ENCODE peak calls at places on chromosome 11, in seven cellular contexts. G is mesendoderm; S is neuronal stem cell; K is PC-3; J is upper lobe of right lung; M is CD4-positive, CD25-positive, alpha-beta regulatory T cell; T is ovary. C is an unnamed sample.

GRCh38 chr11:41788177-41788576 is 328.7 kb upstream of the LRRC4C start:
- DNase-seq in G (no peak), S (no peak), K (no peak), J (no peak), M (no peak), T (no peak), C (no peak)

GRCh38 chr11:3132271-3132781 is 32.8 kb downstream of the OSBPL5 start:
- DNase-seq in G (no peak), S (no peak), K (no peak), J (peak; percentile 37), M (no peak), T (no peak), C (no peak)

GRCh38 chr11:75400110-75400865 is 970 bp downstream of the RPS3 start:
- DNase-seq in G (no peak), S (no peak), K (peak; percentile 35), J (peak; percentile 6), M (peak; percentile 49), T (no peak), C (no peak)

GRCh38 chr11:79919340-79919739 is 478.5 kb upstream of the TENM4 start:
- DNase-seq in G (no peak), S (no peak), K (no peak), J (no peak), M (no peak), T (no peak), C (no peak)

GRCh38 chr11:76251576-76251975 is 45.3 kb upstream of the WNT11 start:
- DNase-seq in G (no peak), S (no peak), K (no peak), J (no peak), M (no peak), T (no peak), C (no peak)

GRCh38 chr11:30210357-30210756 is 20.5 kb upstream of the FSHB start:
- DNase-seq in G (peak; percentile 40), S (no peak), K (no peak), J (no peak), M (no peak), T (no peak), C (no peak)

GRCh38 chr11:69963533-69964246 is 114.4 kb upstream of the ANO1 start:
- DNase-seq in G (peak; percentile 22), S (no peak), K (peak; percentile 18), J (no peak), M (no peak), T (no peak), C (no peak)

GRCh38 chr11:2153581-2154194 is 7.3 kb downstream of the INS start:
- DNase-seq in G (no peak), S (no peak), K (no peak), J (peak; percentile 75), M (no peak), T (no peak), C (no peak)

GRCh38 chr11:19929147-19929546 is 216.5 kb downstream of the NAV2 start:
- DNase-seq in G (peak; percentile 64), S (no peak), K (no peak), J (no peak), M (no peak), T (no peak), C (no peak)

GRCh38 chr11:12026331-12027211 is 18.1 kb upstream of the DKK3 start:
- DNase-seq in G (no peak), S (no peak), K (no peak), J (no peak), M (no peak), T (no peak), C (no peak)

GRCh38 chr11:126423743-126424142 is 68.3 kb downstream of the ST3GAL4 start:
- DNase-seq in G (no peak), S (no peak), K (no peak), J (no peak), M (no peak), T (peak; percentile 90), C (no peak)

GRCh38 chr11:2748814-2749554 is 49.2 kb upstream of the KCNQ1OT1 start:
- DNase-seq in G (no peak), S (no peak), K (no peak), J (peak; percentile 45), M (no peak), T (no peak), C (no peak)

GRCh38 chr11:1659478-1659877 is 29.9 kb downstream of the KRTAP5-5 start:
- DNase-seq in G (no peak), S (no peak), K (no peak), J (peak; percentile 32), M (no peak), T (no peak), C (no peak)

GRCh38 chr11:19394525-19395016 is 153.8 kb upstream of the E2F8 start:
- DNase-seq in G (peak; percentile 33), S (no peak), K (no peak), J (no peak), M (no peak), T (no peak), C (no peak)

GRCh38 chr11:118928870-118929495 is 3.3 kb upstream of the BCL9L start:
- DNase-seq in G (peak; percentile 93), S (no peak), K (peak; percentile 71), J (peak; percentile 80), M (no peak), T (peak; percentile 81), C (no peak)

GRCh38 chr11:38252620-38253019 is 1654.6 kb upstream of the RAG2 start:
- DNase-seq in G (no peak), S (no peak), K (no peak), J (no peak), M (no peak), T (no peak), C (no peak)

GRCh38 chr11:38460429-38460828 is 1862.4 kb upstream of the RAG2 start:
- DNase-seq in G (no peak), S (no peak), K (peak; percentile 80), J (no peak), M (no peak), T (no peak), C (no peak)

GRCh38 chr11:45289369-45289768 is 3.2 kb upstream of the SYT13 start:
- DNase-seq in G (no peak), S (no peak), K (peak; percentile 60), J (no peak), M (no peak), T (no peak), C (no peak)
- H3K27ac ChIP-seq in G (no peak overlapping the region), S (no peak overlapping the region), K (no peak overlapping the region), J (no peak overlapping the region), M (no peak overlapping the region), T (no peak overlapping the region), C (no peak overlapping the region)

GRCh38 chr11:113505541-113506375 is 30.6 kb upstream of the DRD2 start:
- DNase-seq in G (peak; percentile 22), S (no peak), K (peak; percentile 71), J (no peak), M (no peak), T (no peak), C (no peak)
- H3K27ac ChIP-seq in G (no peak overlapping the region), S (no peak overlapping the region), K (peak overlapping the region; percentile 47), J (no peak overlapping the region), M (no peak overlapping the region), T (no peak overlapping the region), C (no peak overlapping the region)

GRCh38 chr11:47186937-47187681 is 875 bp upstream of the PACSIN3 start:
- DNase-seq in G (peak; percentile 78), S (peak; percentile 40), K (no peak), J (peak; percentile 75), M (peak; percentile 42), T (peak; percentile 62), C (peak; percentile 48)
- H3K27ac ChIP-seq in G (peak overlapping the region; percentile 56), S (no peak overlapping the region), K (no peak overlapping the region), J (peak overlapping the region; percentile 78), M (no peak overlapping the region), T (peak overlapping the region; percentile 81), C (no peak overlapping the region)

GRCh38 chr11:133070790-133071189 is 461.5 kb downstream of the OPCML start:
- DNase-seq in G (peak; percentile 60), S (no peak), K (no peak), J (no peak), M (no peak), T (no peak), C (no peak)

GRCh38 chr11:133070053-133070713 is 462.1 kb downstream of the OPCML start:
- DNase-seq in G (peak; percentile 34), S (no peak), K (no peak), J (no peak), M (no peak), T (no peak), C (no peak)

GRCh38 chr11:133064152-133064877 is 468.0 kb downstream of the OPCML start:
- DNase-seq in G (peak; percentile 96), S (peak; percentile 68), K (no peak), J (peak; percentile 85), M (no peak), T (peak; percentile 29), C (peak; percentile 72)

GRCh38 chr11:133065847-133066485 is 466.3 kb downstream of the OPCML start:
- DNase-seq in G (no peak), S (no peak), K (no peak), J (no peak), M (no peak), T (no peak), C (no peak)

DNA sequence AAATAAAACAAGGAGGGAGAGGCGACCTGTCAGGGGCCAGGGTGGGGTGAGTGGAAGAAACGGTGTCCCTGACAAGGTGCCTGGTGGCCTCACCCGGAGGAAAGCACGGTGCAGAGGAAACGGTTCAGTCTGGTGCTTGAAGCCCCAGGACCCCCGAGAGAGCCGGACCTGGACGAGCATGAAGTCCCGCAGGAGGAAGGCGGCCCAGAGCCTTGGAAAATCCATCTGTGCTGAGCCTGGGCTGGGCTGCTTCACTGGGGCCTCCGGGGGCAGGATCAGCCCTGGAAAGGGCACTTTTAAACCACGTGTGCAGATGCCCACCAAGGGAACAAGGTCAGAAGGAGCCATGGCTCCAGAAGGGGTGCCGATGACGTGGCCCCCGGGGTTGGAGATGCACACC is 467.3 kb downstream of the OPCML start:
- DNase-seq in G (no peak), S (no peak), K (no peak), J (no peak), M (no peak), T (no peak), C (no peak)
- H3K27ac ChIP-seq in G (no peak overlapping the region), S (no peak overlapping the region), K (no peak overlapping the region), J (no peak overlapping the region), M (no peak overlapping the region), T (no peak overlapping the region), C (no peak overlapping the region)

GRCh38 chr11:130103296-130103814 is 33.7 kb downstream of the APLP2 start:
- DNase-seq in G (no peak), S (no peak), K (peak; percentile 97), J (no peak), M (no peak), T (no peak), C (no peak)
- H3K27ac ChIP-seq in G (no peak overlapping the region), S (no peak overlapping the region), K (peak overlapping the region; percentile 57), J (no peak overlapping the region), M (no peak overlapping the region), T (no peak overlapping the region), C (no peak overlapping the region)

DNA sequence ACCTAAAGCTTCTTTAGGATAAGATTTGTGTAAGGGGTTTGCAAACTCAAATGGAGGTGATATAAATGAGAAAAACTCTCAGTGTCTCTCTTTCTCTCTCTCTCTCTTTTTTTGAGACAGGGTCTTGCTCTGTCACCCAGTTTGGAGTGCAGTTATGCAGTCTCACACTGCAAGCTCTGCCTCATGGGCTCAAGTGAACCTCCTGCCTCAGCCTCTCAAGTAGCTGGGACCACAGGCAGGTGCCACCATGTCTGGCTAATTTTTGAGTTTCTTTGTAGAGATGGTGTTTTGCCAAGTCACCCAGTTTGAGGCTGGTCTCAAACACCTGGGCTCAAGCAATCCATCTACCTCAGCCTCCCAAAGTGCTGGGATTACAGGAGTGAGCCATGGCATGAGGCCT is 2.9 kb downstream of the BIRC3 start:
- DNase-seq in G (no peak), S (no peak), K (no peak), J (no peak), M (no peak), T (no peak), C (no peak)
- H3K27ac ChIP-seq in G (no peak overlapping the region), S (no peak overlapping the region), K (no peak overlapping the region), J (peak overlapping the region; percentile 66), M (peak overlapping the region; percentile 98), T (no peak overlapping the region), C (no peak overlapping the region)